ENCODE peak calls at places on chromosomes 5 and 9, in ten cellular contexts. Q, F, V, G, A, E, H, S, B and R are unnamed samples.

GRCh38 chr5:147391781-147392180 is 118.1 kb downstream of the DPYSL3 start:
- DNase-seq in E (no peak), G (peak), H (no peak), A (no peak), B (no peak), S (no peak), F (no peak), V (no peak), Q (peak), R (no peak)

GRCh38 chr9:27303219-27303618 is 6.3 kb upstream of the EQTN start:
- DNase-seq in S (no peak), V (no peak), H (no peak), A (no peak), E (no peak), Q (peak), B (no peak), G (peak), F (peak), R (peak)

GRCh38 chr5:76291305-76292077 is 111.6 kb upstream of the IQGAP2 start:
- DNase-seq in F (no peak), S (no peak), V (no peak), A (no peak), Q (no peak), B (no peak), E (no peak), H (no peak), G (no peak), R (peak)

GRCh38 chr5:132839426-132840301 is 9.2 kb upstream of the SHROOM1 start:
- DNase-seq in S (no peak), E (no peak), F (no peak), H (no peak), B (no peak), V (no peak), A (no peak), Q (no peak), G (peak), R (peak)

GRCh38 chr5:25688156-25688555 is 1043.4 kb upstream of the CDH10 start:
- DNase-seq in E (no peak), F (no peak), G (no peak), B (no peak), A (no peak), S (no peak), V (no peak), Q (no peak), H (no peak), R (no peak)

GRCh38 chr5:78419396-78419795 is 59.0 kb downstream of the SCAMP1 start:
- DNase-seq in Q (no peak), G (no peak), S (no peak), F (no peak), E (no peak), V (no peak), H (no peak), B (no peak), A (no peak), R (no peak)

GRCh38 chr9:106745457-106745856 is 117.5 kb upstream of the ZNF462 start:
- DNase-seq in A (no peak), F (no peak), Q (no peak), H (no peak), G (no peak), B (no peak), E (no peak), V (no peak), S (no peak), R (no peak)

GRCh38 chr5:15103130-15103529 is 231.6 kb upstream of the ANKH start:
- DNase-seq in H (no peak), F (no peak), E (no peak), B (no peak), S (no peak), Q (no peak), G (no peak), A (no peak), V (no peak), R (no peak)

GRCh38 chr5:1881273-1881586 is 1.5 kb downstream of the IRX4 start:
- DNase-seq in B (no peak), H (no peak), V (no peak), S (no peak), E (no peak), G (no peak), F (no peak), A (no peak), Q (peak), R (no peak)

GRCh38 chr5:140242890-140243585 is 59.9 kb downstream of the PFDN1 start:
- DNase-seq in G (no peak), Q (no peak), S (no peak), B (peak), E (peak), H (no peak), F (no peak), A (no peak), V (no peak), R (no peak)

GRCh38 chr5:14452685-14453084 is 128.9 kb upstream of the OTULINL start:
- DNase-seq in Q (no peak), B (no peak), E (no peak), H (no peak), F (no peak), A (no peak), V (no peak), S (no peak), G (no peak), R (no peak)

GRCh38 chr5:31415009-31415923 is 116.6 kb downstream of the DROSHA start:
- DNase-seq in F (no peak), S (no peak), Q (no peak), G (no peak), E (no peak), B (peak), V (no peak), A (no peak), H (no peak), R (no peak)